ENCODE peak calls at places on chromosome 2, in four cellular contexts. U, N, P and Q are unnamed samples.

GRCh38 chr2:177262958-177263450 is 1.5 kb downstream of the NFE2L2 start:
- DNase-seq in U (no peak), N (no peak), P (no peak), Q (no peak)

GRCh38 chr2:237540223-237540775 is 26.1 kb upstream of the PRLH start:
- DNase-seq in U (no peak), N (no peak), P (no peak), Q (no peak)

GRCh38 chr2:232483923-232484627 is 3.6 kb downstream of the ECEL1 start:
- DNase-seq in U (no peak), N (no peak), P (no peak), Q (no peak)

GRCh38 chr2:72032481-72033041 is 115.1 kb downstream of the CYP26B1 start:
- DNase-seq in U (no peak), N (no peak), P (peak), Q (no peak)

GRCh38 chr2:44362207-44363015 is 664 bp downstream of the CAMKMT start:
- DNase-seq in U (no peak), N (peak), P (no peak), Q (peak)

GRCh38 chr2:46963210-46963609 is 47.6 kb upstream of the MCFD2 start:
- DNase-seq in U (no peak), N (no peak), P (no peak), Q (no peak)

GRCh38 chr2:44237221-44237620 is 38.1 kb upstream of the SLC3A1 start:
- DNase-seq in U (no peak), N (peak), P (no peak), Q (no peak)

GRCh38 chr2:24399434-24400206 is 39.3 kb upstream of the ITSN2 start:
- DNase-seq in U (no peak), N (no peak), P (no peak), Q (no peak)

GRCh38 chr2:238097988-238098853 is 1.9 kb upstream of the ESPNL start:
- DNase-seq in U (no peak), N (no peak), P (peak), Q (peak)

GRCh38 chr2:86622878-86623548 is 652 bp downstream of the RNF103 start:
- DNase-seq in U (no peak), N (peak), P (no peak), Q (no peak)

GRCh38 chr2:205403244-205403845 is 279.0 kb upstream of the NRP2 start:
- DNase-seq in U (no peak), N (no peak), P (no peak), Q (peak)

GRCh38 chr2:7288484-7288883 is 371.3 kb downstream of the RNF144A start:
- DNase-seq in U (no peak), N (no peak), P (no peak), Q (no peak)

GRCh38 chr2:239935789-239936758 is 89.1 kb downstream of the NDUFA10 start:
- DNase-seq in U (no peak), N (no peak), P (no peak), Q (no peak)

GRCh38 chr2:176664478-176664877 is 395.2 kb downstream of the MTX2 start:
- DNase-seq in U (no peak), N (no peak), P (no peak), Q (no peak)

GRCh38 chr2:176931588-176932563 is 280.7 kb upstream of the HNRNPA3 start:
- DNase-seq in U (no peak), N (no peak), P (no peak), Q (no peak)

GRCh38 chr2:235658371-235659174 is 164.7 kb downstream of the AGAP1 start:
- DNase-seq in U (no peak), N (no peak), P (no peak), Q (no peak)

GRCh38 chr2:222142027-222142426 is 156.8 kb downstream of the PAX3 start:
- DNase-seq in U (no peak), N (no peak), P (no peak), Q (no peak)

GRCh38 chr2:133390151-133390550 is 178.1 kb downstream of the NCKAP5 start:
- DNase-seq in U (peak), N (no peak), P (no peak), Q (peak)

GRCh38 chr2:71692621-71693277 is 239.4 kb downstream of the DYSF start:
- DNase-seq in U (no peak), N (no peak), P (no peak), Q (no peak)

GRCh38 chr2:179694963-179695362 is 166.4 kb downstream of the ZNF385B start:
- DNase-seq in U (no peak), N (no peak), P (no peak), Q (no peak)

GRCh38 chr2:38244306-38244705 is 132.8 kb downstream of the ATL2 start:
- DNase-seq in U (no peak), N (no peak), P (no peak), Q (no peak)

GRCh38 chr2:173884403-173884802 is 80.8 kb downstream of the SP3 start:
- DNase-seq in U (no peak), N (peak), P (no peak), Q (peak)

GRCh38 chr2:20194097-20194989 is 30.6 kb downstream of the SDC1 start:
- DNase-seq in U (no peak), N (no peak), P (no peak), Q (no peak)

GRCh38 chr2:112831380-112831930 is 5.1 kb downstream of the IL1B start:
- DNase-seq in U (no peak), N (no peak), P (no peak), Q (no peak)

GRCh38 chr2:112830469-112830868 is 6.1 kb downstream of the IL1B start:
- DNase-seq in U (no peak), N (no peak), P (no peak), Q (no peak)

GRCh38 chr2:112833532-112833931 is 3.0 kb downstream of the IL1B start:
- DNase-seq in U (no peak), N (no peak), P (no peak), Q (no peak)

GRCh38 chr2:112829931-112830330 is 6.6 kb downstream of the IL1B start:
- DNase-seq in U (no peak), N (no peak), P (no peak), Q (no peak)

DNA sequence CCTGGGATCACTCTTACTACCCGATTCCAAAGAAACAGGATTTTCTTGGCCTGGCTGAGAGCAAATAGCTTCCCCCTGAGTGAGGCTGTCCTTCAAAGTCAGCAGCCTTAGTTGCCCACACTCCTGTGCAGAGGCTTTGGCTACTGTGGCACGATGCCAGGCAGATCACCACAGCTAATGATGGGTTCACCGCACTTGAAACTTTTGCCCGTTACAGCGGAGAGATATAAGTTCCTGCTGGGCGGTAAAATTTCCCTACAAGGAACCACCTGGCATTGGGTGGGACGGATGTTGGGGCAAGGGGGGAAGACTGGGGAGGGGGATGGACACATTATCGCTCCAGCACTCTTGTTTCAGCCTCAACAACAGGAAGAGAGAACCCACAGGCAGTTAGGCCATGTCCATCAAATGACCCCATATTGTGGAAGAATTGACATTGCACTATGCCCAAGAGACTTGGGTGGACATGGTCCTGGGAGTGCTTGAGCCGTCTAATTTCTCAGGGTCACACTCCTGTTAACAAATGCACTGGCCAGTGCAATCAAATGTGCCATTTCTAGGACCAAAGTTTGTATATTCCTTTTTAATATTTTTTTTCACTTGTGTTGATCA is 4.5 kb downstream of the IL1B start:
- DNase-seq in U (no peak), N (no peak), P (no peak), Q (no peak)
- H3K4me3 ChIP-seq in U (no peak), N (no peak), P (no peak), Q (no peak)

GRCh38 chr2:10385501-10385900 is 62.6 kb downstream of the ODC1 start:
- DNase-seq in U (no peak), N (no peak), P (no peak), Q (no peak)
- H3K4me3 ChIP-seq in U (no peak), N (no peak), P (no peak), Q (no peak)

DNA sequence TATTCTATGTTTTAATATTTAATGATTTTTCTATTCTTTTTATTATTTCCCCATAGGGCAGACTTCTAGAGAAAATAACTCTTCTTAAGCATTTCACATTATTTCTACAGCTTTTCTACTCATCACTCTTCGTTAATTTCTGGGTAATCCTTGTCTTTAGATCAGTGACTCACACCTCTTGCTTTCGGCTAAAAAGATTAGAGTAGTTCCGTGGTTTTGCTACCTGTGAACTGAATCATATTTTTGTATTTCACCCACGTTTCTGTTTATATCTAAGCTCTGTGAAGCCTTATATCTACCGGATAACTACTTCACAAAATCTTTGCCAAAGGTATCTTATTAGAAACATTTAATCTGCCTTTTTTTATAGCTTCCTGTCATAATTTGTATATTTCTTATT is 685.5 kb upstream of the FSHR start:
- DNase-seq in U (no peak), N (no peak), P (no peak), Q (no peak)
- H3K4me3 ChIP-seq in U (no peak), N (no peak), P (no peak), Q (no peak)

GRCh38 chr2:201406077-201406662 is 45.1 kb downstream of the TRAK2 start:
- DNase-seq in U (peak), N (no peak), P (no peak), Q (no peak)
- H3K4me3 ChIP-seq in U (no peak), N (no peak), P (no peak), Q (peak)